ENCODE peak calls at places on chromosome 7, in nine cellular contexts. Z is NCI-H2081; F is naive thymus-derived CD8-positive, alpha-beta T cell; A is T-cell; J is myocyte; S is neural crest cell; U is Right ventricle myocardium superior; D is GM06990; X is caudate nucleus. Y is an unnamed sample.

GRCh38 chr7:116805100-116805544 is 57.3 kb upstream of the CAPZA2 start:
- DNase-seq in Z (peak; percentile 48), F (no peak), A (no peak), J (peak; percentile 95), S (no peak), U (no peak), D (no peak), X (no peak), Y (no peak)

GRCh38 chr7:43583424-43584199 is 704 bp downstream of the STK17A start:
- DNase-seq in Z (no peak), F (peak; percentile 83), A (peak; percentile 77), J (peak; percentile 80), S (peak; percentile 41), U (peak; percentile 88), D (peak; percentile 78), X (no peak), Y (peak; percentile 58)

GRCh38 chr7:28626629-28627262 is 214.4 kb downstream of the CREB5 start:
- DNase-seq in Z (peak; percentile 37), F (no peak), A (no peak), J (peak; percentile 49), S (peak; percentile 29), U (no peak), D (no peak), X (no peak), Y (peak; percentile 38)

GRCh38 chr7:26265499-26266075 is 26.1 kb upstream of the SNX10 start:
- DNase-seq in Z (no peak), F (no peak), A (no peak), J (peak; percentile 31), S (no peak), U (no peak), D (no peak), X (no peak), Y (no peak)

GRCh38 chr7:152899482-152900166 is 140.1 kb downstream of the ACTR3B start:
- DNase-seq in Z (no peak), F (no peak), A (no peak), J (peak; percentile 93), S (no peak), U (peak; percentile 73), D (no peak), X (no peak), Y (no peak)

GRCh38 chr7:66423729-66424128 is 205.0 kb upstream of the KCTD7 start:
- DNase-seq in Z (no peak), F (no peak), A (no peak), J (no peak), S (no peak), U (no peak), D (no peak), X (no peak), Y (no peak)

GRCh38 chr7:8221124-8221523 is 40.8 kb downstream of the ICA1 start:
- DNase-seq in Z (no peak), F (no peak), A (no peak), J (no peak), S (no peak), U (no peak), D (no peak), X (no peak), Y (no peak)

GRCh38 chr7:100464210-100464660 is at the start of gene SPACDR:
- DNase-seq in Z (no peak), F (no peak), A (no peak), J (no peak), S (no peak), U (no peak), D (no peak), X (no peak), Y (no peak)

GRCh38 chr7:152597514-152597913 is 78.4 kb downstream of the XRCC2 start:
- DNase-seq in Z (no peak), F (no peak), A (no peak), J (no peak), S (no peak), U (no peak), D (no peak), X (no peak), Y (no peak)

GRCh38 chr7:116738378-116738777 is 66.4 kb downstream of the MET start:
- DNase-seq in Z (peak; percentile 35), F (no peak), A (no peak), J (no peak), S (no peak), U (no peak), D (no peak), X (no peak), Y (no peak)

GRCh38 chr7:23759556-23760391 is 49.8 kb downstream of the STK31 start:
- DNase-seq in Z (peak; percentile 78), F (no peak), A (no peak), J (peak; percentile 30), S (no peak), U (no peak), D (no peak), X (no peak), Y (no peak)

Y was measured in NCI-H345.